ENCODE peak calls at places on chromosomes 7 and 10, in four cellular contexts. N is COR-L47, M is amniotic epithelial cell, H is MG63. O is an unnamed sample.

GRCh38 chr10:44010873-44011602 is 362.4 kb upstream of the ZNF32 start:
- DNase-seq in M (no peak), H (peak), N (no peak), O (no peak)

GRCh38 chr10:68666280-68666760 is 54.7 kb upstream of the CCAR1 start:
- DNase-seq in H (peak), N (no peak), M (peak), O (peak)

GRCh38 chr10:12350925-12351324 is 1.6 kb downstream of the CAMK1D start:
- DNase-seq in M (no peak), H (no peak), N (no peak), O (no peak)

GRCh38 chr7:83410989-83411591 is 237.8 kb downstream of the SEMA3E start:
- DNase-seq in M (peak), H (no peak), N (peak), O (peak)

GRCh38 chr10:132518572-132519381 is 18.8 kb upstream of the INPP5A start:
- DNase-seq in N (no peak), H (no peak), M (no peak), O (no peak)

GRCh38 chr10:78588194-78588811 is 480.5 kb upstream of the ZMIZ1 start:
- DNase-seq in M (peak), N (no peak), H (peak), O (no peak)

GRCh38 chr7:94133460-94133859 is 129.3 kb upstream of the BET1 start:
- DNase-seq in N (no peak), M (peak), H (no peak), O (no peak)

GRCh38 chr7:134993877-134994456 is 7.7 kb downstream of the AGBL3 start:
- DNase-seq in M (no peak), N (no peak), H (no peak), O (no peak)

GRCh38 chr10:129293991-129294700 is 172.9 kb upstream of the MGMT start:
- DNase-seq in N (no peak), M (no peak), H (no peak), O (no peak)

GRCh38 chr10:95319239-95319638 is 28.4 kb upstream of the PDLIM1 start:
- DNase-seq in H (no peak), M (no peak), N (no peak), O (peak)

GRCh38 chr7:6221340-6222319 is 50.8 kb downstream of the CYTH3 start:
- DNase-seq in M (peak), N (no peak), H (no peak), O (no peak)

GRCh38 chr7:542935-543789 is 23.5 kb upstream of the PDGFA start:
- DNase-seq in N (no peak), H (peak), M (peak), O (no peak)

GRCh38 chr7:44063894-44064651 is 1.3 kb downstream of the PGAM2 start:
- DNase-seq in M (no peak), H (no peak), N (no peak), O (no peak)

GRCh38 chr7:81162771-81163525 is 244.1 kb upstream of the SEMA3C start:
- DNase-seq in N (no peak), M (peak), H (peak), O (peak)

O was measured in foreskin melanocyte.